ENCODE peak calls at places on chromosomes 1 and 21, in seven cellular contexts. A, B, R, J, M, O and W are unnamed samples.

GRCh38 chr21:26836546-26836945 is 8.7 kb downstream of the ADAMTS1 start:
- DNase-seq in A (no peak), B (no peak), R (no peak), J (no peak), M (no peak), O (no peak), W (no peak)

GRCh38 chr1:151326619-151327222 is 495 bp downstream of the PI4KB start:
- DNase-seq in A (peak), B (peak), R (peak), J (peak), M (peak), O (no peak), W (peak)

GRCh38 chr1:165703648-165704047 is 5.3 kb upstream of the ALDH9A1 start:
- DNase-seq in A (no peak), B (no peak), R (no peak), J (no peak), M (no peak), O (no peak), W (no peak)

GRCh38 chr1:110494036-110494435 is 24.9 kb downstream of the KCNA10 start:
- DNase-seq in A (no peak), B (no peak), R (no peak), J (no peak), M (no peak), O (no peak), W (no peak)

GRCh38 chr1:185401019-185401418 is 84.0 kb upstream of the IVNS1ABP start:
- DNase-seq in A (peak), B (no peak), R (no peak), J (no peak), M (no peak), O (no peak), W (no peak)

GRCh38 chr1:224014328-224014649 is 99.6 kb upstream of the FBXO28 start:
- DNase-seq in A (no peak), B (no peak), R (peak), J (no peak), M (no peak), O (no peak), W (no peak)

GRCh38 chr1:75908717-75909152 is 23.5 kb downstream of the ASB17 start:
- DNase-seq in A (peak), B (no peak), R (peak), J (no peak), M (no peak), O (no peak), W (no peak)

GRCh38 chr1:25695066-25695990 is 78.7 kb downstream of the MAN1C1 start:
- DNase-seq in A (peak), B (peak), R (peak), J (peak), M (peak), O (peak), W (peak)

GRCh38 chr1:44717653-44718052 is 13.3 kb downstream of the RNU5D-1 start:
- DNase-seq in A (peak), B (no peak), R (no peak), J (no peak), M (no peak), O (no peak), W (no peak)

GRCh38 chr1:53582211-53583020 is 123.2 kb downstream of the DMRTB1 start:
- DNase-seq in A (no peak), B (no peak), R (no peak), J (no peak), M (peak), O (no peak), W (no peak)

GRCh38 chr21:34272321-34272720 is 91.5 kb upstream of the KCNE2 start:
- DNase-seq in A (no peak), B (no peak), R (no peak), J (no peak), M (no peak), O (no peak), W (no peak)

GRCh38 chr1:16226495-16227179 is 10.3 kb downstream of the CPLANE2 start:
- DNase-seq in A (no peak), B (peak), R (no peak), J (peak), M (peak), O (no peak), W (no peak)

GRCh38 chr1:117976381-117976780 is 46.8 kb downstream of the WDR3 start:
- DNase-seq in A (no peak), B (no peak), R (no peak), J (no peak), M (no peak), O (no peak), W (no peak)

GRCh38 chr1:73593379-73593778 is 604.6 kb downstream of the LRRIQ3 start:
- DNase-seq in A (no peak), B (peak), R (peak), J (no peak), M (no peak), O (no peak), W (peak)

GRCh38 chr1:203706444-203706843 is 58.5 kb upstream of the LAX1 start:
- DNase-seq in A (peak), B (no peak), R (no peak), J (no peak), M (no peak), O (no peak), W (no peak)

GRCh38 chr1:30256911-30257310 is 466.5 kb downstream of the MATN1 start:
- DNase-seq in A (no peak), B (no peak), R (no peak), J (no peak), M (peak), O (no peak), W (no peak)

GRCh38 chr1:23530089-23530749 is 814 bp downstream of the E2F2 start:
- DNase-seq in A (no peak), B (no peak), R (no peak), J (no peak), M (no peak), O (no peak), W (no peak)

GRCh38 chr1:116832932-116833578 is 76.7 kb upstream of the PTGFRN start:
- DNase-seq in A (no peak), B (no peak), R (no peak), J (no peak), M (no peak), O (no peak), W (no peak)

GRCh38 chr1:156525856-156526479 is 25.4 kb upstream of the MEF2D start:
- DNase-seq in A (no peak), B (no peak), R (no peak), J (no peak), M (no peak), O (no peak), W (no peak)

GRCh38 chr21:32336711-32337110 is 38.1 kb downstream of the MRAP start:
- DNase-seq in A (peak), B (no peak), R (no peak), J (no peak), M (no peak), O (no peak), W (no peak)

GRCh38 chr1:77282866-77283539 is 1.2 kb downstream of the AK5 start:
- DNase-seq in A (peak), B (no peak), R (peak), J (no peak), M (no peak), O (no peak), W (no peak)

GRCh38 chr1:61436491-61437120 is 288.3 kb downstream of the TM2D1 start:
- DNase-seq in A (no peak), B (no peak), R (peak), J (peak), M (no peak), O (no peak), W (no peak)

GRCh38 chr1:39680751-39681150 is 8.8 kb upstream of the NT5C1A start:
- DNase-seq in A (no peak), B (no peak), R (no peak), J (no peak), M (no peak), O (no peak), W (no peak)

DNA sequence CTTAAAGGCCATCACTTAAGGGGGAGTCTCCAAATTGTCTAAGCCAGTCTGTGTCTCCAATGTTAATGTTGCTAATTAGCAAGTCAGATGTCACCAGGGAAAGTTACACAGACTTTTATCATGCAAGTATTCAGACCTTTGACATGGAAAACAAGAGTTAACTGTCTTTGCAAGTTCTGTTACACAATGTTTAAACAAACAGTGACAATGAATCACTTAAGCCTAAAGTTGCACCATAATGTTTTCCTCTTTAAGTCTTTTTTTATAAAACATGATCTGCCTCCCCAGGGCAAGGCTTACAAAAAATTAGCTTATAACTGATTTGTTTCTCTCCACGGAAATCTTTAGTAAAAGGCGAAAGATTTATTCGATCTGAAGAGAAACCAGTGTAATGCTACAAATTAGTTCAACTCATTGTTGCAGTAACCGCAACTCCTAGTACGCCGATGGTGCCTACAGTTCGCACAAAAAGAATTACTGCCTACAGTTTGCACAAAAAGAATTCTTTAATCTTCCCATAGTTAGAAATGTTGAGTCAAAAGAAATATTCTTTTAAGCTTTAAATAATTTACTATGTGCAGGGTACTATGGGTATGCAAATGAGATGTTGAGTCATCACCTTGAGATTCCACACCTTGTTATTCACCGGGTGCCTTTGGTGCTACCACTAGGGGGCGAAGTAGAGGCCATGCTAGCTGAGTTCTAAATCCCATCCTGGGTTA is 45.3 kb downstream of the HHAT start:
- DNase-seq in A (peak), B (peak), R (peak), J (peak), M (peak), O (no peak), W (no peak)
- TF ChIP-seq POLR2A in A (peak), B (peak), R (peak), J (no peak), M (no peak), O (no peak), W (no peak)

GRCh38 chr1:99457381-99458165 is 188.3 kb upstream of the PALMD start:
- DNase-seq in A (peak), B (no peak), R (no peak), J (no peak), M (no peak), O (no peak), W (no peak)
- H3K27ac ChIP-seq in A (no peak), B (no peak), R (no peak), J (no peak), M (no peak), O (no peak), W (no peak)

GRCh38 chr1:32286763-32287162 is 5.1 kb upstream of the HDAC1 start:
- DNase-seq in A (no peak), B (no peak), R (no peak), J (no peak), M (no peak), O (no peak), W (no peak)

GRCh38 chr1:32289256-32289655 is 2.6 kb upstream of the HDAC1 start:
- DNase-seq in A (no peak), B (no peak), R (no peak), J (no peak), M (no peak), O (no peak), W (no peak)

GRCh38 chr1:32291145-32291707 is 657 bp upstream of the HDAC1 start:
- DNase-seq in A (peak), B (no peak), R (peak), J (no peak), M (no peak), O (no peak), W (no peak)

DNA sequence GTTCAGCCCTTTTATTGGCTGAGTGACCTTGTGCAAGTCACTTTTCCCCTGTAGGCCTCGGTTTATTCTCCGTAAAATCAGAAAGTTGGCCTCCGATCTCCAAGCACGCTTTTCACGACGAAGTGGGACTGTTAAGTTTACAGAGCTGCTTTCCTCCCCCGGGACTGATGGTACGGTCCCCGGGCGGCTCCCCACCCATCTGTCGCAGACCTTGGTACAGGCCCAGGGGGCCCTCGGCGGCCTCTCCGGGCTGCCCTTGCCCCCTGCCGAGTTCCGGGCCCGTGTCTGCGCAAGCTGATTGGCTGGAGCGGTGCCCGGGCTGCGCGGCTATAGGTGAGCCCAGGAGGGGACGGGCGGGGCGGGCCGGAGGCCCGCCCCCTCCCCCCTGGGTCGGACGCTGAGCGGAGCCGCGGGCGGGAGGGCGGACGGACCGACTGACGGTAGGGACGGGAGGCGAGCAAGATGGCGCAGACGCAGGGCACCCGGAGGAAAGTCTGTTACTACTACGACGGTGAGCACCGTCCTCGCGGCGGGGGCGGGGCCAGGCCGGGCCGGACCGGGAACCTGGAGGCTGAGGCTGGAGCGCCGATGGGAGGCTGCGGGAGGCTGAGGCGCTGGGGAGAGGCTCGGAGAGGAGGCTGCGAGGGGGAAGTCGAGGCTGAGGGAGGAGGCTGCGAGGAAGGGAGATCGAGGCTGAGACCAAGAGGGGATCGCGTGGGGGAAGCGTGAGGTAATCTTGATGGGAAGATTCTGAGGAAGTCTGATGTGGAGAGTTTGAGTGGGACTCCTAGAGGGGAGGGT is at the start of gene HDAC1:
- DNase-seq in A (peak), B (peak), R (peak), J (peak), M (peak), O (no peak), W (peak)
- TF ChIP-seq POLR2A in A (no peak), B (peak), R (peak), J (no peak), M (peak), O (no peak), W (peak)

DNA sequence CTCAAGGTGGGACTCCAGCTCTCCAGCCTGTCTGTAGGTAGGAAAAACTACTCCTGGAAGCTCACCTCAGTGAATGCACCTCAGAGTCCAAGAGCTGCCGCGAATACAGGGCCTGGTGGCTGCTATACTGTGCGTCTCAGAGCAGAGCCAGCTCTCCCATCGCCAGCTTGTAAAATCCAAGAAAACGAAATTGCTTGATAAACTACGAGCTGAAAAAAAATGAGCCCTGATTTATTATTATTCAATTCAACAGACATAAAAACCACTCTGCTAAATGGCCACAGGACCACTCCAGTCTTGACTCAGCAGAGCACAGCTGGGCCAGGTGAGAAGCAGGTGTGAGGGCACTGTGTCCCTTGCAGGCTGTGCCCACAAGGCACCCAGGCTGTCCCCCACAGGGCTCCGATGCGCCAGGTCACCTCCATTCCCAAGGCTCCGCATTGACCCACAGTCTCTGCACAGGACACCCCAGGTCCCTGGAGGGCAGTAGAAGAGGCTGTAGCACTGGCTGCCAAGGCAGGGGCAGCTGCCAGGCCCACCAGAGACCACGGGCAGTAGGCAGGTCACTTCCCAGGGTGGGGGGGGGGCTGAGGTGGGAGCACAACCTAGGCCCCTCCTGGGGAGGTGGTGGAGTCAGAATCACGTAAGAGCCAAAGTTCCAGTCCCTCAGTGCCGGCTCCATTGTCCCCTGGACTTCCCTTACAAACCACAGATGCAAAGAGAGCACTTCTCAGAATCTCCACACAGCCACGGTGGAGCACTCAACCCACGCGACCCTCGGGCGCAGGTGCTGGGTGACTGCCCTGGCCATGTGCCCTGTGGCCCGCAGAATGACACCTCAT is 69.7 kb downstream of the SLC37A1 start:
- DNase-seq in A (no peak), B (no peak), R (no peak), J (no peak), M (no peak), O (no peak), W (no peak)
- H3K27ac ChIP-seq in A (no peak), B (no peak), R (no peak), J (no peak), M (no peak), O (no peak), W (no peak)